ENCODE peak calls at places on chromosomes 12 and 14, in six cellular contexts. One of them, this sample, is unnamed.
A peak's percentile ranks its signal among the peaks of the same experiment; 100 is the strongest.

GRCh38 chr14:101595887-101596721 is 34.8 kb downstream of the DIO3 start:
- DNase-seq in HT-29: no peak
- DNase-seq in stimulated activated CD4-positive, alpha-beta T cell treated with anti-CD3 and anti-CD28 coated beads, Interleukin-1b, Interleukin-23, amount 100 ng/mL, for 24 hours: peak; percentile 5
- DNase-seq in astrocyte of the cerebellum: no peak
- DNase-seq in MV-4-11: peak; percentile 65
- DNase-seq in cerebellar nuclear complex: no peak
- DNase-seq in this sample: no peak

GRCh38 chr12:4763549-4763948 is 43.3 kb downstream of the GALNT8 start:
- DNase-seq in astrocyte of the cerebellum: no peak
- DNase-seq in HT-29: peak; percentile 28
- DNase-seq in stimulated activated CD4-positive, alpha-beta T cell treated with anti-CD3 and anti-CD28 coated beads, Interleukin-1b, Interleukin-23, amount 100 ng/mL, for 24 hours: no peak
- DNase-seq in cerebellar nuclear complex: no peak
- DNase-seq in MV-4-11: no peak
- DNase-seq in this sample: peak; percentile 93

GRCh38 chr12:113171543-113171942 is 13.7 kb downstream of the DDX54 start:
- DNase-seq in MV-4-11: peak; percentile 63
- DNase-seq in cerebellar nuclear complex: no peak
- DNase-seq in astrocyte of the cerebellum: no peak
- DNase-seq in HT-29: no peak
- DNase-seq in stimulated activated CD4-positive, alpha-beta T cell treated with anti-CD3 and anti-CD28 coated beads, Interleukin-1b, Interleukin-23, amount 100 ng/mL, for 24 hours: no peak
- DNase-seq in this sample: no peak

GRCh38 chr14:105162374-105162979 is 6.1 kb downstream of the JAG2 start:
- DNase-seq in cerebellar nuclear complex: no peak
- DNase-seq in MV-4-11: no peak
- DNase-seq in stimulated activated CD4-positive, alpha-beta T cell treated with anti-CD3 and anti-CD28 coated beads, Interleukin-1b, Interleukin-23, amount 100 ng/mL, for 24 hours: no peak
- DNase-seq in astrocyte of the cerebellum: no peak
- DNase-seq in HT-29: no peak
- DNase-seq in this sample: no peak

GRCh38 chr12:69966409-69966808 is 141.4 kb downstream of the MYRFL start:
- DNase-seq in stimulated activated CD4-positive, alpha-beta T cell treated with anti-CD3 and anti-CD28 coated beads, Interleukin-1b, Interleukin-23, amount 100 ng/mL, for 24 hours: no peak
- DNase-seq in astrocyte of the cerebellum: no peak
- DNase-seq in cerebellar nuclear complex: no peak
- DNase-seq in HT-29: peak; percentile 58
- DNase-seq in MV-4-11: no peak
- DNase-seq in this sample: no peak

GRCh38 chr12:126617312-126617711 is 1552.1 kb downstream of the AACS start:
- DNase-seq in astrocyte of the cerebellum: no peak
- DNase-seq in HT-29: peak; percentile 50
- DNase-seq in stimulated activated CD4-positive, alpha-beta T cell treated with anti-CD3 and anti-CD28 coated beads, Interleukin-1b, Interleukin-23, amount 100 ng/mL, for 24 hours: no peak
- DNase-seq in MV-4-11: no peak
- DNase-seq in cerebellar nuclear complex: no peak
- DNase-seq in this sample: peak; percentile 39

GRCh38 chr12:531951-532585 is 72.3 kb downstream of the B4GALNT3 start:
- DNase-seq in cerebellar nuclear complex: no peak
- DNase-seq in astrocyte of the cerebellum: no peak
- DNase-seq in MV-4-11: no peak
- DNase-seq in stimulated activated CD4-positive, alpha-beta T cell treated with anti-CD3 and anti-CD28 coated beads, Interleukin-1b, Interleukin-23, amount 100 ng/mL, for 24 hours: no peak
- DNase-seq in HT-29: no peak
- DNase-seq in this sample: no peak

GRCh38 chr12:79920421-79921238 is 14.3 kb downstream of the PPP1R12A start:
- DNase-seq in stimulated activated CD4-positive, alpha-beta T cell treated with anti-CD3 and anti-CD28 coated beads, Interleukin-1b, Interleukin-23, amount 100 ng/mL, for 24 hours: no peak
- DNase-seq in HT-29: no peak
- DNase-seq in MV-4-11: no peak
- DNase-seq in cerebellar nuclear complex: no peak
- DNase-seq in astrocyte of the cerebellum: no peak
- DNase-seq in this sample: no peak

GRCh38 chr12:111248221-111248620 is 120.7 kb downstream of the PHETA1 start:
- DNase-seq in cerebellar nuclear complex: no peak
- DNase-seq in stimulated activated CD4-positive, alpha-beta T cell treated with anti-CD3 and anti-CD28 coated beads, Interleukin-1b, Interleukin-23, amount 100 ng/mL, for 24 hours: no peak
- DNase-seq in MV-4-11: peak; percentile 75
- DNase-seq in astrocyte of the cerebellum: no peak
- DNase-seq in HT-29: no peak
- DNase-seq in this sample: no peak

GRCh38 chr12:91988076-91988475 is 157.6 kb downstream of the BTG1 start:
- DNase-seq in stimulated activated CD4-positive, alpha-beta T cell treated with anti-CD3 and anti-CD28 coated beads, Interleukin-1b, Interleukin-23, amount 100 ng/mL, for 24 hours: no peak
- DNase-seq in cerebellar nuclear complex: no peak
- DNase-seq in HT-29: no peak
- DNase-seq in astrocyte of the cerebellum: peak; percentile 46
- DNase-seq in MV-4-11: no peak
- DNase-seq in this sample: no peak

GRCh38 chr12:76375470-76375869 is 27.3 kb upstream of the BBS10 start:
- DNase-seq in stimulated activated CD4-positive, alpha-beta T cell treated with anti-CD3 and anti-CD28 coated beads, Interleukin-1b, Interleukin-23, amount 100 ng/mL, for 24 hours: no peak
- DNase-seq in MV-4-11: no peak
- DNase-seq in cerebellar nuclear complex: no peak
- DNase-seq in astrocyte of the cerebellum: no peak
- DNase-seq in HT-29: no peak
- DNase-seq in this sample: no peak

GRCh38 chr12:99822273-99822672 is 162.5 kb downstream of the ANKS1B start:
- DNase-seq in stimulated activated CD4-positive, alpha-beta T cell treated with anti-CD3 and anti-CD28 coated beads, Interleukin-1b, Interleukin-23, amount 100 ng/mL, for 24 hours: no peak
- DNase-seq in MV-4-11: no peak
- DNase-seq in astrocyte of the cerebellum: no peak
- DNase-seq in cerebellar nuclear complex: no peak
- DNase-seq in HT-29: no peak
- DNase-seq in this sample: no peak

GRCh38 chr12:70828391-70828790 is 92.1 kb downstream of the PTPRR start:
- DNase-seq in cerebellar nuclear complex: no peak
- DNase-seq in astrocyte of the cerebellum: peak; percentile 63
- DNase-seq in HT-29: no peak
- DNase-seq in stimulated activated CD4-positive, alpha-beta T cell treated with anti-CD3 and anti-CD28 coated beads, Interleukin-1b, Interleukin-23, amount 100 ng/mL, for 24 hours: no peak
- DNase-seq in MV-4-11: no peak
- DNase-seq in this sample: no peak

GRCh38 chr14:105247715-105248367 is 492 bp upstream of the BTBD6 start:
- DNase-seq in stimulated activated CD4-positive, alpha-beta T cell treated with anti-CD3 and anti-CD28 coated beads, Interleukin-1b, Interleukin-23, amount 100 ng/mL, for 24 hours: no peak
- DNase-seq in HT-29: no peak
- DNase-seq in astrocyte of the cerebellum: no peak
- DNase-seq in MV-4-11: no peak
- DNase-seq in cerebellar nuclear complex: no peak
- DNase-seq in this sample: peak; percentile 14

GRCh38 chr12:96878704-96879103 is 28.4 kb upstream of the NEDD1 start:
- DNase-seq in astrocyte of the cerebellum: peak; percentile 62
- DNase-seq in cerebellar nuclear complex: no peak
- DNase-seq in stimulated activated CD4-positive, alpha-beta T cell treated with anti-CD3 and anti-CD28 coated beads, Interleukin-1b, Interleukin-23, amount 100 ng/mL, for 24 hours: no peak
- DNase-seq in MV-4-11: no peak
- DNase-seq in HT-29: no peak
- DNase-seq in this sample: no peak

GRCh38 chr14:89004195-89004594 is 179.7 kb downstream of the TTC8 start:
- DNase-seq in cerebellar nuclear complex: no peak
- DNase-seq in stimulated activated CD4-positive, alpha-beta T cell treated with anti-CD3 and anti-CD28 coated beads, Interleukin-1b, Interleukin-23, amount 100 ng/mL, for 24 hours: no peak
- DNase-seq in astrocyte of the cerebellum: no peak
- DNase-seq in HT-29: no peak
- DNase-seq in MV-4-11: peak; percentile 68
- DNase-seq in this sample: no peak

GRCh38 chr12:6097384-6097783 is 27.1 kb downstream of the VWF start:
- DNase-seq in HT-29: no peak
- DNase-seq in cerebellar nuclear complex: no peak
- DNase-seq in astrocyte of the cerebellum: no peak
- DNase-seq in stimulated activated CD4-positive, alpha-beta T cell treated with anti-CD3 and anti-CD28 coated beads, Interleukin-1b, Interleukin-23, amount 100 ng/mL, for 24 hours: no peak
- DNase-seq in MV-4-11: no peak
- DNase-seq in this sample: no peak

GRCh38 chr12:64890873-64891468 is 66.5 kb downstream of the TBC1D30 start:
- DNase-seq in cerebellar nuclear complex: peak; percentile 2
- DNase-seq in MV-4-11: peak; percentile 35
- DNase-seq in HT-29: peak; percentile 85
- DNase-seq in astrocyte of the cerebellum: peak; percentile 53
- DNase-seq in stimulated activated CD4-positive, alpha-beta T cell treated with anti-CD3 and anti-CD28 coated beads, Interleukin-1b, Interleukin-23, amount 100 ng/mL, for 24 hours: no peak
- DNase-seq in this sample: peak; percentile 79

GRCh38 chr14:73662439-73663056 is 17.8 kb downstream of the DNAL1 start:
- DNase-seq in stimulated activated CD4-positive, alpha-beta T cell treated with anti-CD3 and anti-CD28 coated beads, Interleukin-1b, Interleukin-23, amount 100 ng/mL, for 24 hours: no peak
- DNase-seq in MV-4-11: peak; percentile 66
- DNase-seq in cerebellar nuclear complex: no peak
- DNase-seq in HT-29: peak; percentile 71
- DNase-seq in astrocyte of the cerebellum: peak; percentile 86
- DNase-seq in this sample: peak; percentile 15

GRCh38 chr14:91119556-91120311 is 5.9 kb downstream of the DGLUCY start:
- DNase-seq in cerebellar nuclear complex: no peak
- DNase-seq in astrocyte of the cerebellum: no peak
- DNase-seq in stimulated activated CD4-positive, alpha-beta T cell treated with anti-CD3 and anti-CD28 coated beads, Interleukin-1b, Interleukin-23, amount 100 ng/mL, for 24 hours: no peak
- DNase-seq in MV-4-11: no peak
- DNase-seq in HT-29: no peak
- DNase-seq in this sample: no peak

GRCh38 chr14:28772613-28773012 is 6.0 kb downstream of the FOXG1 start:
- DNase-seq in stimulated activated CD4-positive, alpha-beta T cell treated with anti-CD3 and anti-CD28 coated beads, Interleukin-1b, Interleukin-23, amount 100 ng/mL, for 24 hours: no peak
- DNase-seq in cerebellar nuclear complex: no peak
- DNase-seq in HT-29: no peak
- DNase-seq in astrocyte of the cerebellum: no peak
- DNase-seq in MV-4-11: no peak
- DNase-seq in this sample: peak; percentile 16